ENCODE peak calls at places on chromosomes 3 and 15, in nine cellular contexts. One of them, this sample, is unnamed.

GRCh38 chr3:98806583-98806982 is 43.4 kb downstream of the ST3GAL6 start:
- DNase-seq in OCI-LY7: no peak
- DNase-seq in colonic mucosa: no peak
- DNase-seq in stomach: no peak
- DNase-seq in CD8-positive, alpha-beta T cell: no peak
- DNase-seq in upper lobe of right lung: no peak
- DNase-seq in fibroblast of lung: no peak
- DNase-seq in K562: no peak
- DNase-seq in uterus: no peak
- DNase-seq in this sample: no peak

GRCh38 chr15:52078876-52079700 is 33.5 kb downstream of the BCL2L10 start:
- DNase-seq in OCI-LY7: peak
- DNase-seq in colonic mucosa: peak
- DNase-seq in stomach: peak
- DNase-seq in CD8-positive, alpha-beta T cell: peak
- DNase-seq in upper lobe of right lung: peak
- DNase-seq in fibroblast of lung: peak
- DNase-seq in K562: peak
- DNase-seq in uterus: peak
- DNase-seq in this sample: peak

GRCh38 chr3:80000022-80000421 is 232.2 kb upstream of the ROBO1 start:
- DNase-seq in OCI-LY7: no peak
- DNase-seq in colonic mucosa: no peak
- DNase-seq in stomach: no peak
- DNase-seq in CD8-positive, alpha-beta T cell: no peak
- DNase-seq in upper lobe of right lung: no peak
- DNase-seq in fibroblast of lung: no peak
- DNase-seq in K562: no peak
- DNase-seq in uterus: no peak
- DNase-seq in this sample: no peak

GRCh38 chr3:100706365-100706764 is 2.9 kb upstream of the TFG start:
- DNase-seq in OCI-LY7: no peak
- DNase-seq in colonic mucosa: no peak
- DNase-seq in stomach: no peak
- DNase-seq in CD8-positive, alpha-beta T cell: no peak
- DNase-seq in upper lobe of right lung: no peak
- DNase-seq in fibroblast of lung: no peak
- DNase-seq in K562: no peak
- DNase-seq in uterus: no peak
- DNase-seq in this sample: no peak

GRCh38 chr15:56677271-56677670 is 56.0 kb downstream of the ZNF280D start:
- DNase-seq in OCI-LY7: no peak
- DNase-seq in colonic mucosa: no peak
- DNase-seq in stomach: no peak
- DNase-seq in CD8-positive, alpha-beta T cell: no peak
- DNase-seq in upper lobe of right lung: no peak
- DNase-seq in fibroblast of lung: no peak
- DNase-seq in K562: no peak
- DNase-seq in uterus: no peak
- DNase-seq in this sample: no peak

GRCh38 chr3:68893600-68894239 is 38.6 kb downstream of the TAFA4 start:
- DNase-seq in OCI-LY7: peak
- DNase-seq in colonic mucosa: no peak
- DNase-seq in stomach: no peak
- DNase-seq in CD8-positive, alpha-beta T cell: no peak
- DNase-seq in upper lobe of right lung: no peak
- DNase-seq in fibroblast of lung: peak
- DNase-seq in K562: peak
- DNase-seq in uterus: no peak
- DNase-seq in this sample: no peak

GRCh38 chr3:39098473-39099000 is 8.9 kb downstream of the GORASP1 start:
- DNase-seq in OCI-LY7: no peak
- DNase-seq in colonic mucosa: no peak
- DNase-seq in stomach: no peak
- DNase-seq in CD8-positive, alpha-beta T cell: no peak
- DNase-seq in upper lobe of right lung: no peak
- DNase-seq in fibroblast of lung: no peak
- DNase-seq in K562: no peak
- DNase-seq in uterus: no peak
- DNase-seq in this sample: no peak

GRCh38 chr3:146274833-146275232 is 23.9 kb upstream of the PLSCR4 start:
- DNase-seq in OCI-LY7: no peak
- DNase-seq in colonic mucosa: no peak
- DNase-seq in stomach: no peak
- DNase-seq in CD8-positive, alpha-beta T cell: no peak
- DNase-seq in upper lobe of right lung: no peak
- DNase-seq in fibroblast of lung: peak
- DNase-seq in K562: no peak
- DNase-seq in uterus: no peak
- DNase-seq in this sample: no peak

GRCh38 chr3:54983266-54983910 is 55.5 kb upstream of the LRTM1 start:
- DNase-seq in OCI-LY7: no peak
- DNase-seq in colonic mucosa: no peak
- DNase-seq in stomach: no peak
- DNase-seq in CD8-positive, alpha-beta T cell: no peak
- DNase-seq in upper lobe of right lung: no peak
- DNase-seq in fibroblast of lung: no peak
- DNase-seq in K562: no peak
- DNase-seq in uterus: no peak
- DNase-seq in this sample: no peak

GRCh38 chr3:159045279-159045678 is 243.4 kb downstream of the MFSD1 start:
- DNase-seq in OCI-LY7: no peak
- DNase-seq in colonic mucosa: no peak
- DNase-seq in stomach: no peak
- DNase-seq in CD8-positive, alpha-beta T cell: no peak
- DNase-seq in upper lobe of right lung: no peak
- DNase-seq in fibroblast of lung: no peak
- DNase-seq in K562: no peak
- DNase-seq in uterus: no peak
- DNase-seq in this sample: no peak

GRCh38 chr3:126360046-126360713 is 3.0 kb upstream of the KLF15 start:
- DNase-seq in OCI-LY7: no peak
- DNase-seq in colonic mucosa: no peak
- DNase-seq in stomach: no peak
- DNase-seq in CD8-positive, alpha-beta T cell: no peak
- DNase-seq in upper lobe of right lung: peak
- DNase-seq in fibroblast of lung: no peak
- DNase-seq in K562: no peak
- DNase-seq in uterus: no peak
- DNase-seq in this sample: no peak

GRCh38 chr3:58661836-58662235 is 4.7 kb downstream of the FAM3D start:
- DNase-seq in OCI-LY7: no peak
- DNase-seq in colonic mucosa: no peak
- DNase-seq in stomach: no peak
- DNase-seq in CD8-positive, alpha-beta T cell: no peak
- DNase-seq in upper lobe of right lung: no peak
- DNase-seq in fibroblast of lung: no peak
- DNase-seq in K562: no peak
- DNase-seq in uterus: no peak
- DNase-seq in this sample: no peak

GRCh38 chr3:127207727-127208482 is 15.0 kb downstream of the PRR23E start:
- DNase-seq in OCI-LY7: no peak
- DNase-seq in colonic mucosa: peak
- DNase-seq in stomach: peak
- DNase-seq in CD8-positive, alpha-beta T cell: no peak
- DNase-seq in upper lobe of right lung: no peak
- DNase-seq in fibroblast of lung: no peak
- DNase-seq in K562: no peak
- DNase-seq in uterus: no peak
- DNase-seq in this sample: no peak

GRCh38 chr3:143972495-143973351 is 1.1 kb downstream of the DIPK2A start:
- DNase-seq in OCI-LY7: peak
- DNase-seq in colonic mucosa: peak
- DNase-seq in stomach: peak
- DNase-seq in CD8-positive, alpha-beta T cell: peak
- DNase-seq in upper lobe of right lung: peak
- DNase-seq in fibroblast of lung: peak
- DNase-seq in K562: peak
- DNase-seq in uterus: peak
- DNase-seq in this sample: peak
- TF ChIP-seq CTCF in OCI-LY7: peak
- TF ChIP-seq CTCF in colonic mucosa: peak
- TF ChIP-seq CTCF in stomach: peak
- TF ChIP-seq CTCF in CD8-positive, alpha-beta T cell: peak
- TF ChIP-seq CTCF in upper lobe of right lung: peak
- TF ChIP-seq CTCF in fibroblast of lung: peak
- TF ChIP-seq CTCF in K562: peak
- TF ChIP-seq CTCF in uterus: no peak
- TF ChIP-seq CTCF in this sample: peak

DNA sequence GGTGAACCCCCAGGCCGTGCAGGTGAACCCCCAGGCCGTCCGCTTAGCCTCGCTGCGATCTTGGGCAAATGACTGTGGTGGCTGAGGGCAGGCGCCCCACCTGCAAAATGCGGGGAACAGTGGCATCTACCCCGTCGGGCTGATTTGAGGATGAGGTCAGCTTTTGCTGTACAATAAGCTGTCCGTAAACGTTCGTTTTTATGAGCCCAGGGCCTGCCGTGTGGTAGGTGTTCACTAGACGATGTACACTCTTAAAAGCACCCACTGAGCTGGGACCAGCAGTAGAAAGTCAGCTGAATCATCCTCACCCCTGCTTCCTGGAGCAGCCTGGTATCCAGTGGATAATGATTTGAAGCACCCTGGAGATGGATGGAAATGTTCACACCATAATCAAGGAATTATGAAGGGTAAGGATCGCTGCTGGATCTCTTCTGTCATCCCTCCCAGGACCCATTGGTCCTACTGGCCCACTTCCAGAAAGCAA is 943 bp upstream of the PCSK6 start:
- DNase-seq in OCI-LY7: no peak
- DNase-seq in colonic mucosa: no peak
- DNase-seq in stomach: peak
- DNase-seq in CD8-positive, alpha-beta T cell: no peak
- DNase-seq in upper lobe of right lung: no peak
- DNase-seq in fibroblast of lung: no peak
- DNase-seq in K562: no peak
- DNase-seq in uterus: no peak
- DNase-seq in this sample: peak
- H3K27ac ChIP-seq in OCI-LY7: no peak
- H3K27ac ChIP-seq in colonic mucosa: no peak
- H3K27ac ChIP-seq in stomach: no peak
- H3K27ac ChIP-seq in CD8-positive, alpha-beta T cell: no peak
- H3K27ac ChIP-seq in upper lobe of right lung: no peak
- H3K27ac ChIP-seq in fibroblast of lung: no peak
- H3K27ac ChIP-seq in K562: no peak
- H3K27ac ChIP-seq in uterus: no peak
- H3K27ac ChIP-seq in this sample: peak

GRCh38 chr3:6860911-6861330 is at the start of gene GRM7:
- DNase-seq in OCI-LY7: no peak
- DNase-seq in colonic mucosa: no peak
- DNase-seq in stomach: no peak
- DNase-seq in CD8-positive, alpha-beta T cell: no peak
- DNase-seq in upper lobe of right lung: no peak
- DNase-seq in fibroblast of lung: no peak
- DNase-seq in K562: no peak
- DNase-seq in uterus: peak
- DNase-seq in this sample: peak

GRCh38 chr3:6861989-6862879 is 1.3 kb downstream of the GRM7 start:
- DNase-seq in OCI-LY7: no peak
- DNase-seq in colonic mucosa: no peak
- DNase-seq in stomach: no peak
- DNase-seq in CD8-positive, alpha-beta T cell: no peak
- DNase-seq in upper lobe of right lung: no peak
- DNase-seq in fibroblast of lung: no peak
- DNase-seq in K562: no peak
- DNase-seq in uterus: no peak
- DNase-seq in this sample: peak

GRCh38 chr3:6862880-6863195 is 1.9 kb downstream of the GRM7 start:
- DNase-seq in OCI-LY7: no peak
- DNase-seq in colonic mucosa: no peak
- DNase-seq in stomach: no peak
- DNase-seq in CD8-positive, alpha-beta T cell: no peak
- DNase-seq in upper lobe of right lung: no peak
- DNase-seq in fibroblast of lung: no peak
- DNase-seq in K562: no peak
- DNase-seq in uterus: no peak
- DNase-seq in this sample: no peak

GRCh38 chr3:6860149-6860548 is 766 bp upstream of the GRM7 start:
- DNase-seq in OCI-LY7: no peak
- DNase-seq in colonic mucosa: no peak
- DNase-seq in stomach: no peak
- DNase-seq in CD8-positive, alpha-beta T cell: no peak
- DNase-seq in upper lobe of right lung: no peak
- DNase-seq in fibroblast of lung: no peak
- DNase-seq in K562: no peak
- DNase-seq in uterus: no peak
- DNase-seq in this sample: no peak

DNA sequence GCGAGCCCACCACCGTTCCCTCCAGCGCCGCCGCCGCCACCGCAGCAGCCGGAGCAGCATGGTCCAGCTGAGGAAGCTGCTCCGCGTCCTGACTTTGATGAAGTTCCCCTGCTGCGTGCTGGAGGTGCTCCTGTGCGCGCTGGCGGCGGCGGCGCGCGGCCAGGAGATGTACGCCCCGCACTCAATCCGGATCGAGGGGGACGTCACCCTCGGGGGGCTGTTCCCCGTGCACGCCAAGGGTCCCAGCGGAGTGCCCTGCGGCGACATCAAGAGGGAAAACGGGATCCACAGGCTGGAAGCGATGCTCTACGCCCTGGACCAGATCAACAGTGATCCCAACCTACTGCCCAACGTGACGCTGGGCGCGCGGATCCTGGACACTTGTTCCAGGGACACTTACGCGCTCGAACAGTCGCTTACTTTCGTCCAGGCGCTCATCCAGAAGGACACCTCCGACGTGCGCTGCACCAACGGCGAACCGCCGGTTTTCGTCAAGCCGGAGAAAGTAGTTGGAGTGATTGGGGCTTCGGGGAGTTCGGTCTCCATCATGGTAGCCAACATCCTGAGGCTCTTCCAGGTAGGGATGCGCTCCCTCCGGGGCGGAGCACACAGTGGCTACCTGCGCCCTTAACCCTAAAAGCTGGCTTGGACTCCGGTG is 545 bp downstream of the GRM7 start:
- DNase-seq in OCI-LY7: no peak
- DNase-seq in colonic mucosa: no peak
- DNase-seq in stomach: no peak
- DNase-seq in CD8-positive, alpha-beta T cell: no peak
- DNase-seq in upper lobe of right lung: no peak
- DNase-seq in fibroblast of lung: no peak
- DNase-seq in K562: no peak
- DNase-seq in uterus: no peak
- DNase-seq in this sample: peak
- H3K4me3 ChIP-seq in OCI-LY7: no peak
- H3K4me3 ChIP-seq in colonic mucosa: peak
- H3K4me3 ChIP-seq in stomach: peak
- H3K4me3 ChIP-seq in CD8-positive, alpha-beta T cell: no peak
- H3K4me3 ChIP-seq in upper lobe of right lung: no peak
- H3K4me3 ChIP-seq in fibroblast of lung: no peak
- H3K4me3 ChIP-seq in K562: no peak
- H3K4me3 ChIP-seq in uterus: peak
- H3K4me3 ChIP-seq in this sample: peak

DNA sequence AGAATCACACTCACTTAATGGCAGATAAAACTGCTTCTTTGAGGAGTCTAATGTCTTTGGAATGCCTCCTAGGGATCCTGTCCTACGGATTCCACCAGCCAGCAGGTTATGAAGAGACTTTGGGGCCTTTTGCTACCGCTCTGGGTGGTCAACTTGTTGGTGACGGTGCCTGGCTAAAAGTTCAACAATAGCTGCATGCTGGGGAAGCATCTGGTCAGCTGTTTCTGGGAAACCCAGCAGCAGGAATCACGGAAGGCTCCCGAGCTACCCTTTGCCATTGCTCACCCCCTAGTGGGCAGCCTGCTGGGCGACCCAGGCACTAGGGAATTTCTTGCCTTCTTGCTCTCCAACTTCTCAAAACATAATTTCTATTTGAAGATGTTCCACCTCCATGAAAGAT is 263.3 kb downstream of the NEK10 start:
- DNase-seq in OCI-LY7: no peak
- DNase-seq in colonic mucosa: no peak
- DNase-seq in stomach: no peak
- DNase-seq in CD8-positive, alpha-beta T cell: no peak
- DNase-seq in upper lobe of right lung: no peak
- DNase-seq in fibroblast of lung: no peak
- DNase-seq in K562: no peak
- DNase-seq in uterus: no peak
- DNase-seq in this sample: no peak
- TF ChIP-seq CTCF in OCI-LY7: no peak
- TF ChIP-seq CTCF in colonic mucosa: no peak
- TF ChIP-seq CTCF in stomach: no peak
- TF ChIP-seq CTCF in CD8-positive, alpha-beta T cell: no peak
- TF ChIP-seq CTCF in upper lobe of right lung: no peak
- TF ChIP-seq CTCF in fibroblast of lung: peak
- TF ChIP-seq CTCF in K562: no peak
- TF ChIP-seq CTCF in uterus: no peak
- TF ChIP-seq CTCF in this sample: no peak

This sample was measured in dorsolateral prefrontal cortex.